ENCODE peak calls at places on chromosomes 16 and 17, in four cellular contexts. V is neural progenitor cell, A is GM12878, Z is left ventricle myocardium inferior. N is an unnamed sample.

GRCh38 chr17:1710807-1711553 is 803 bp upstream of the TLCD2 start:
- DNase-seq in Z (no peak), A (no peak), V (peak), N (no peak)

GRCh38 chr17:76002100-76002499 is 1.4 kb downstream of the CDK3 start:
- DNase-seq in Z (no peak), V (no peak), A (no peak), N (no peak)

GRCh38 chr16:67036323-67036741 is 7.4 kb downstream of the CBFB start:
- DNase-seq in A (no peak), Z (no peak), V (no peak), N (no peak)

GRCh38 chr17:28675485-28675884 is 13.5 kb downstream of the SUPT6H start:
- DNase-seq in A (no peak), V (no peak), Z (no peak), N (no peak)

GRCh38 chr17:31753011-31753410 is 106.0 kb downstream of the COPRS start:
- DNase-seq in Z (no peak), A (no peak), V (no peak), N (no peak)

GRCh38 chr16:11572301-11572995 is 14.3 kb downstream of the LITAF start:
- DNase-seq in A (no peak), Z (peak), V (no peak), N (peak)

GRCh38 chr17:29918922-29919856 is 10.8 kb downstream of the SSH2 start:
- DNase-seq in V (no peak), A (no peak), Z (no peak), N (no peak)

GRCh38 chr16:14151256-14152030 is 80.3 kb downstream of the MRTFB start:
- DNase-seq in Z (no peak), A (no peak), V (no peak), N (no peak)

GRCh38 chr16:31487076-31487719 is 4.3 kb downstream of the SLC5A2 start:
- DNase-seq in Z (no peak), A (no peak), V (peak), N (no peak)

GRCh38 chr17:66576473-66576872 is 258.4 kb upstream of the CACNG5 start:
- DNase-seq in A (no peak), V (no peak), Z (no peak), N (no peak)

GRCh38 chr16:85286066-85286712 is 173.9 kb upstream of the CIBAR2 start:
- DNase-seq in A (no peak), V (no peak), Z (peak), N (no peak)

GRCh38 chr16:72241930-72242329 is 70.0 kb upstream of the PMFBP1 start:
- DNase-seq in V (peak), A (no peak), Z (no peak), N (no peak)

GRCh38 chr16:72894291-72895151 is 153.4 kb downstream of the ZFHX3 start:
- DNase-seq in V (peak), Z (no peak), A (no peak), N (no peak)

GRCh38 chr16:81821422-81822128 is 42.5 kb downstream of the PLCG2 start:
- DNase-seq in V (peak), A (peak), Z (no peak), N (no peak)

GRCh38 chr16:27221576-27222498 is 18.5 kb downstream of the KDM8 start:
- DNase-seq in A (no peak), Z (peak), V (no peak), N (no peak)

DNA sequence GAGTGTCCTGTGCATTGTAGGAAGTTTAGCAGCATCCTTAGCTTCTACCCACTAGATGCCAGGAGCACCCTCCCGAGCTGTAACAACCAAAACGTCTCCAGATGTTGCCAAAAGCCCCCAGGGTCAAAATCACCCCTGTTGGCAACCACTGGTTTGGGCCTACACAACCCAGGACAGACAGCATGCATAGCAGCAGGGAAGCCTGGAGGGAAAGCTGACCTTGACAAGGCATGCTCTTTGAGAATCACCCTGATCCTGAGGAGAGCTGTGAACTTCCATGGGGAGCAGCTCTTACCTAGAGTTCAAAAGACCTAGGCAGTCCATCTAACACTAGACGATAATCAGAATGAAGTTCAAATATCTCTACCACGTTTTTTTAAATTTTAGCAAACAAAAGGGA is 9.2 kb downstream of the SKAP1 start:
- DNase-seq in V (no peak), A (no peak), Z (no peak), N (no peak)
- H3K4me3 ChIP-seq in V (no peak), A (no peak), Z (no peak), N (peak)

DNA sequence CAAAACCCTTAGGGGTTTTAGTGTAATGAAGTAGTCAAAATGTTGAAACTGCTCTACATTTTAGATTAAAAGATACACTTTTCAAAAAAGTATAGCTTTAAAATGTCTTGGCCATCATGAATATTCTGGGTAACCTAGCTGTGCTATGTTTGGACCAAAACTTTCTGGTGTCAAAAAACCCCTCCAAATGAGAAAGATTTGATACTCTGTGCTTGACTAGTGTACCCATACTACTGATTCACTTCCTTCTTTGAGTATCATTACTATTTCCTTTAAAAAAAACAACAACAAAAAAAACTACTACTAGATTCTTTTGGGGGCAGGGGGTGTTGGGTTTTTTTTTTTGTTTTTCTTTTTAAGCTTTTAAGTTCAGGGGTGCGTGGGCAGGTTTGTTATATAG is 37.3 kb downstream of the PTRH2 start:
- DNase-seq in A (no peak), V (no peak), Z (no peak), N (no peak)
- H3K27ac ChIP-seq in A (peak), V (no peak), Z (no peak), N (no peak)

GRCh38 chr16:352547-353403 is at the start of gene AXIN1:
- DNase-seq in V (peak), A (peak), Z (peak), N (peak)

GRCh38 chr16:351804-352520 is 561 bp downstream of the AXIN1 start:
- DNase-seq in Z (peak), V (peak), A (no peak), N (peak)

GRCh38 chr16:354286-354881 is 1.9 kb upstream of the AXIN1 start:
- DNase-seq in A (no peak), V (no peak), Z (no peak), N (no peak)

GRCh38 chr16:354971-355441 is 2.5 kb upstream of the AXIN1 start:
- DNase-seq in V (no peak), A (no peak), Z (no peak), N (peak)

DNA sequence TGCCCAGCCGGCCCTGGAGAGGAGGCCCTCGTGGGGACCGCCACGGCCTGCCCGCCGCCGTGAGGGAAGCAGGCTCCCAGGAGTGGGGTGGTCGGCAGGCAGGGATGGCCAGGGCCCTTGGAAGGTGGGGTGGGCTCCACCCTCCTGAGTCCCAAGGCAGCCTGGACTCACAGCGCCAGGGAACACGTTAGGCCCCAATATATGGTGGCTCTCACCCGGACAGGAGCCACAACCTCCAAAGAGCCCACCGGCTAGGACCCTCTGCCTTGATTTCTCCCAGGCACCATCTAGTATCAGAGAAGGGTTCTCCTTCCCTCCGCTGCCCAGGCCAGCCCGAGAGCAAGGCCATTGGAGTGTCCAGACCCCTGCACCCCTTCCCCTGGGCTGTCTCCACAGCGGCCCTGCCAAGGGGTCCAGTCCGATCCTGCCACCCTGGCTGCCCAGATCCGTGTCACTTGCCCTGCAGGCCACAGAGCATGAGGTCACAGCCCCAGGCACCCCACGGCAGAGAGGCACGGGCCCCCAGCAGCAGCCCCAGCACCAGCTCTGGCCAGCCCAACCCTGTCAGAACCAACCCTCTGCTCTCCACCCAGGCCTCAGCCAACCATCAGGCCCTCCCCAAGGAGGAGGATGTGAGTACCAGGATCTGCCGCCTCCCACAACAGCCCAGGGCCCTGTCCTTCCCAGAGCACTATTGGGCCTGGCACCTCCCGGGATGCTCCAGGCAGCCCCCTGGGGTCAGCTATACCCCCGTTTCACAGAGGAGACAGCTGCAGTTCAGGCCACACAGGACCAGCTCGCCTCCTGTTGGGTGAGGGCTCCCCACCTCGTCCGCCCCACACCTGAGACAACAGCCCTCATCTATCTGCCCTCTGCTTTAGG is 1.1 kb upstream of the AXIN1 start:
- DNase-seq in V (no peak), A (no peak), Z (no peak), N (no peak)
- H3K4me3 ChIP-seq in V (peak), A (no peak), Z (peak), N (no peak)

GRCh38 chr17:77193653-77194052 is 52.9 kb downstream of the SEC14L1 start:
- DNase-seq in Z (no peak), A (no peak), V (no peak), N (no peak)
- H3K27ac ChIP-seq in Z (no peak), A (no peak), V (no peak), N (no peak)

DNA sequence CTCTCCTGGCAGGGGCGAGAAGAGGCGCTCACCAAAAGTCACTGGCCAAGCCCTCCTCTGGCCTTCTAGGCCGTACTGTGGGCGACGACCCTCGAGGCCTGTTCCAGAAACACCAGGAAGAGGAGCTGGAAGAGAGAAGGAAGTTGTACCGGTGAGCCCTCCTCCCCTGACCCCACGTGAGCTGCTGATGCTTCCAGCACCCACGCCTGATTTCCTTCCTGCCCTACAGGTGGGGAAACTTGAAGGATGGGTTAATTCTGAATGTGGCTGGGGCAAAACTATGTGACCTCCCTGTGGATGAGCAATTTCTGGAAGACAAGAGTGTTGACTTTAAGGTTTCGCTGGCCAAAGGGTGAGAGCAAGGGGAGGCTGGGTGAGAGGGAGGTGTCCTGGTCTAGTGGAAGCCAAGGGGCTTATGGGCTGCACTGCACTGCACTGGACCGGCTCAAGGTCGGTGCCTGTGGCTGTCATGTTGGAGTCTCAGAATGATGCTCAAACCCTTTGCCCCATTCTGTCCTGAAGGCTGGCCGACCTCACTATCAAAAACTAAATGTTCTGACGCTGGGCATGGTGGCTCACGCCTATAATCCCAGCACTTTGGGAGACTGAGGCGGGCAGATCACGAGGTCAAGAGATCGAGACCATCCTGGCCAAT is 6.2 kb downstream of the C17orf100 start:
- DNase-seq in V (no peak), A (no peak), Z (no peak), N (no peak)
- H3K4me3 ChIP-seq in V (peak), A (peak), Z (no peak), N (peak)

GRCh38 chr16:19439483-19439882 is 21.8 kb downstream of the TMC5 start:
- DNase-seq in A (no peak), V (no peak), Z (no peak), N (no peak)

GRCh38 chr16:19437280-19437679 is 19.6 kb downstream of the TMC5 start:
- DNase-seq in Z (no peak), A (no peak), V (no peak), N (no peak)

GRCh38 chr16:19438739-19439138 is 21.1 kb downstream of the TMC5 start:
- DNase-seq in Z (no peak), V (no peak), A (no peak), N (no peak)

GRCh38 chr16:19434584-19434983 is 16.9 kb downstream of the TMC5 start:
- DNase-seq in A (no peak), V (no peak), Z (no peak), N (no peak)

DNA sequence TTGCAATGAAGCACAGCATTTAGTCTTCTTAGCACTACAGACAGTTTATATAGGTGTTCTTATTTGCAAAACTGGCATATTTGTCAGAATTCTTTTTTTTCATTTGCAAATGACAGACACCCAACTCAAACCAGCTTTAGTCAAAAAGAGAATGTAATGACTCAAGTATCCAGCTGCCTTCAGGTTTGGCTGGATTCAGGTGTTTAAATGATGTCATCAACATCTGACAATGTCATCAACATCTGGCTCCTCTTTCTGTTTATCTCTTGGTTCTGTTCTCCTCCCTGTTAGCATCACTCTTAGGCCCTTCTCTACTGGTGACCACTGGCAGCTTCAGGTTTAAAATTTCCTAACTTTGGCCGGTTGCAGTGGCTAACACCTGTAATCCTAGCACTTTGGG is 18.9 kb downstream of the TMC5 start:
- DNase-seq in A (no peak), Z (no peak), V (no peak), N (no peak)
- H3K27ac ChIP-seq in A (no peak), Z (no peak), V (no peak), N (no peak)

DNA sequence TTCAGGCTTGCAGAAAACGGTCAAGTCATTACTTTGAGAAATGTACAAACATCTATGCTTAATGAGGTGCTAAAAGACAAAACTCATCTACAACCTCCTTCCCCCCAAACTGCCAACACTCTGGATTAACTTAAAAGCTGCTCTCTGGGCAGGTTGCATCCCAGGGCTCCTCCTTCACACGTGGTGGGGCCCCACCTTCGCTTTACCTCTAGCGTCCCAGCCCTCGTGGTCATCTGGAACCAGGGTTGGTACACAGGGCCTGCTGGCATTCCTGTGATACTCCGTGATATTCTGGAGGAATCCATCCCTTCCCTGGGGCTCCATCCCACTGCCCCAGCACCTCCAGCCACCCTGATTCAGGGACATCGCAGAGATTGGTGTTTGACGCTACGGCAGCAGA is 4.8 kb downstream of the METRNL start:
- DNase-seq in A (no peak), V (no peak), Z (no peak), N (no peak)
- H3K4me3 ChIP-seq in A (no peak), V (no peak), Z (no peak), N (no peak)

DNA sequence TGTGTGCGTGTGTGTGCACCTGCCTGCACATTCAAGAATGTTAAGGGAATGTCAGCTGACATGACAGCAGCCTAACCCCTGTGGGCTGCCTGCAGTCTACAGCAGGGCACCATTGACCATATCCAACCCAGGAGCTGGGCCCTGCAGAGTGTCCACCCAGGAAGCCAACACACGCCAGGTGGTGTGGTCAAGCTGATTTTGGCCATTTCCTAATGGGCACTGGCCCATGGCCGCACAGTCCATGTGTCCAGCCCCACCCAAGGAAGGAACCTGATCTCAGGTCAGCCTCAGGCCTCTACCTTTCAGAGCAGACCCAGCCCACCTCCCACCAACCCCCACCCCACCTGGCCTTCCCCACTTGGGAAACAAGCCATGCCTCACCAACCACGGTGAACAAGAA is 77.7 kb downstream of the ZNF423 start:
- DNase-seq in A (no peak), Z (no peak), V (no peak), N (no peak)
- H3K27ac ChIP-seq in A (no peak), Z (no peak), V (no peak), N (no peak)